ENCODE peak calls at places on chromosomes 11 and 22, in four cellular contexts. S, F, R and N are unnamed samples.

GRCh38 chr22:18950141-18950540 is 14.0 kb upstream of the PRODH start:
- DNase-seq in S (no peak), F (no peak), R (no peak), N (no peak)

GRCh38 chr11:134034496-134035381 is 34.1 kb upstream of the JAM3 start:
- DNase-seq in S (peak; percentile 25), F (peak; percentile 44), R (no peak), N (peak; percentile 68)

GRCh38 chr11:112656772-112657428 is 304.3 kb upstream of the NCAM1 start:
- DNase-seq in S (no peak), F (peak; percentile 92), R (no peak), N (peak; percentile 89)

GRCh38 chr22:29621761-29622526 is 18.5 kb downstream of the NF2 start:
- DNase-seq in S (no peak), F (peak; percentile 96), R (no peak), N (peak; percentile 92)

GRCh38 chr22:38832005-38832978 is 11.5 kb downstream of the NPTXR start:
- DNase-seq in S (no peak), F (no peak), R (no peak), N (no peak)

GRCh38 chr11:44853674-44854073 is 97.0 kb downstream of the TP53I11 start:
- DNase-seq in S (no peak), F (no peak), R (no peak), N (no peak)

GRCh38 chr11:12216542-12217422 is 106.4 kb downstream of the MICAL2 start:
- DNase-seq in S (no peak), F (no peak), R (no peak), N (no peak)

GRCh38 chr22:38924197-38924952 is 33.0 kb upstream of the APOBEC3A start:
- DNase-seq in S (no peak), F (peak; percentile 75), R (no peak), N (peak; percentile 81)

GRCh38 chr11:133526790-133527189 is 5.5 kb downstream of the OPCML start:
- DNase-seq in S (no peak), F (no peak), R (no peak), N (no peak)

GRCh38 chr11:13446444-13446843 is 16.6 kb downstream of the BTBD10 start:
- DNase-seq in S (no peak), F (no peak), R (no peak), N (no peak)

GRCh38 chr11:67698247-67698646 is 23.8 kb upstream of the ALDH3B2 start:
- DNase-seq in S (no peak), F (no peak), R (peak; percentile 51), N (peak; percentile 39)
- TF ChIP-seq CTCF in S (no peak), F (no peak), R (peak; percentile 61), N (no peak)

GRCh38 chr11:36306888-36307287 is 10.8 kb downstream of the PRR5L start:
- DNase-seq in S (no peak), F (no peak), R (no peak), N (peak; percentile 65)
- TF ChIP-seq CTCF in S (no peak), F (peak; percentile 42), R (peak; percentile 45), N (peak; percentile 45)

GRCh38 chr22:25069758-25070461 is 117.4 kb downstream of the KIAA1671 start:
- DNase-seq in S (peak; percentile 37), F (no peak), R (no peak), N (no peak)
- TF ChIP-seq CTCF in S (no peak), F (no peak), R (no peak), N (no peak)

DNA sequence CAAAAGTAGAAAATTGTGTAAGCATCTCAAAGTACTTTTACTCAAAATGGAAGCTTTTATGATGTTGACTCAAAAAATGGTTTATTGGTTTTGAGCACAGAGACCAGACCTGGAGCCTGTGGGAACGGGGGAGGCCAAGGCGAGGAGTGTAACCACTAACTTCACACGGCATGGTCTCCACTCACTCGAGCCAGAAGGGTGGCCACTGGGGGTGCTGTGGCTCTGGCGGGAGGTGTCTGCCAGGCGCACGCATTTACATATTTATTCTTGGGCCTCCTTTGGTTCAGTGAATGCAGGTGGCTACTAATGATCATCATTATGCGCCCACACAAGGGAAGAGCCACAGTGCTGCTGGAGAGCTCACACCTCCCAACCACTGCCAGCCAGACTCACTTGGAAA is 64.6 kb downstream of the FLRT1 start:
- DNase-seq in S (no peak), F (no peak), R (peak; percentile 84), N (no peak)
- TF ChIP-seq CTCF in S (no peak), F (no peak), R (peak; percentile 89), N (no peak)

GRCh38 chr11:34064291-34064690 is 12.8 kb downstream of the CAPRIN1 start:
- DNase-seq in S (no peak), F (no peak), R (no peak), N (no peak)

GRCh38 chr11:34067383-34068065 is 16.0 kb downstream of the CAPRIN1 start:
- DNase-seq in S (no peak), F (no peak), R (peak; percentile 42), N (no peak)

GRCh38 chr11:34068098-34068497 is 16.6 kb downstream of the CAPRIN1 start:
- DNase-seq in S (no peak), F (peak; percentile 29), R (no peak), N (peak; percentile 25)

GRCh38 chr11:34065505-34066203 is 14.1 kb downstream of the CAPRIN1 start:
- DNase-seq in S (no peak), F (peak; percentile 37), R (no peak), N (no peak)

GRCh38 chr11:34063061-34063795 is 11.7 kb downstream of the CAPRIN1 start:
- DNase-seq in S (no peak), F (no peak), R (no peak), N (no peak)
- TF ChIP-seq CTCF in S (no peak), F (no peak), R (no peak), N (no peak)

DNA sequence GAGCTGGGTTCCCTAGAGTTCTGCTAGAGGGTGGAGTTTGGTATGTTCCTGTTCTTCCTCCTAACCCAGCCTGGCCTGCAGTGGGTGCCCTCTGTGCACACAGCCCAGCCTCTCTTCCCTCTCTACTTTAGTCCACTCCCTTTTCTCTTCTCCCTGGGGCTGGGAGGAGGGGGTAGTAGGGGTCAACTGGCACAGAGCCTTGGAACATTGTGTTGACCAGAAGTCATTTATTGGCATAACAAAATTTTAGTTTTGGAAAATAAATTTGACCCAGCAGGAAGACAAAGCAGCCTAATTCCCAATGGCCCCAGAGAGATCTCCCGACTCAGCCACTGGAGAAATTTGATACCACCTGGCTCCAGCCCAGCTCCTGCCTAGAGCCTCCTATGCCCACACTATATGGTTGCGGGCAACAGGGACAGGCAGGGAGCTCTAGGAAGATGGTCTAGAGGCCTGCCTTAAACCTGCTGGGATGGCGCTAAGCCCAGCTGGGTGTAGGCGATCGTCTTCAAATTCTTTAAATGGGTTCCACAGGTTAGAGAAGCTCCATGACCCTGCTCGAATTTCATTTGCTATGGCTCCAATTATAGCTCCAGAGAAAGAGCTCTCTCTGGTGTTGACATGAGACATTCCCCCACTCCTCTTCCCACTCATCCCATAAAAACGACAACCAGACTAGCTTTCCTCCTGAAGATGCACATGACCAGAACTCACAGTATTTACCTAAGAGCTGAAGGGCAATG is 9.9 kb downstream of the PCSK7 start:
- DNase-seq in S (no peak), F (peak; percentile 43), R (no peak), N (peak; percentile 87)
- TF ChIP-seq CTCF in S (no peak), F (no peak), R (no peak), N (no peak)

GRCh38 chr11:89498845-89499448 is 7.8 kb upstream of the NOX4 start:
- DNase-seq in S (no peak), F (no peak), R (no peak), N (peak; percentile 3)
- TF ChIP-seq CTCF in S (no peak), F (peak; percentile 28), R (peak; percentile 70), N (peak; percentile 12)